ENCODE peak calls at places on chromosomes 11 and 22, in eight cellular contexts. E is adrenal gland; O is NCI-H774; A is activated CD8-positive, alpha-beta memory T cell treated with anti-CD3 and anti-CD28 coated beads, Interleukin-2, amount 10 ng/mL, durations not matched to agents 7 days and 5 days; T is activated naive CD4-positive, alpha-beta T cell treated with anti-CD3 and anti-CD28 coated beads, Interleukin-2, amount 10 ng/mL, durations not matched to agents 7 days and 5 days; H is cardiac septum; S is A549; D is cardiac fibroblast. C is an unnamed sample.

GRCh38 chr22:39622881-39623367 is 52.4 kb downstream of the CACNA1I start:
- DNase-seq in O (no peak), A (peak), E (peak), H (no peak), S (peak), D (peak), T (peak), C (peak)

GRCh38 chr11:1155274-1155693 is 2.5 kb upstream of the MUC5AC start:
- DNase-seq in D (peak), S (no peak), H (no peak), E (no peak), A (no peak), T (no peak), O (no peak), C (no peak)

GRCh38 chr22:27153386-27153785 is 496.0 kb downstream of the MIAT start:
- DNase-seq in H (no peak), D (peak), O (no peak), T (no peak), S (no peak), E (no peak), A (no peak), C (no peak)

GRCh38 chr11:108224908-108225786 is 2.3 kb downstream of the ATM start:
- DNase-seq in A (no peak), T (peak), H (no peak), E (no peak), S (no peak), D (no peak), O (no peak), C (no peak)

GRCh38 chr11:45665933-45666647 is 668 bp upstream of the CHST1 start:
- DNase-seq in H (no peak), D (peak), T (no peak), S (no peak), E (no peak), A (no peak), O (no peak), C (peak)

GRCh38 chr11:27319065-27319464 is 44.0 kb downstream of the CCDC34 start:
- DNase-seq in D (peak), T (no peak), H (no peak), O (no peak), E (peak), A (no peak), S (peak), C (peak)

GRCh38 chr11:13972033-13972910 is 9.7 kb downstream of the SPON1 start:
- DNase-seq in H (no peak), T (no peak), E (peak), A (no peak), O (no peak), S (no peak), D (no peak), C (no peak)

GRCh38 chr11:61899146-61899841 is 7.9 kb upstream of the FADS3 start:
- DNase-seq in D (peak), O (peak), A (peak), S (peak), H (peak), E (peak), T (peak), C (peak)

GRCh38 chr11:14582835-14583234 is 60.8 kb upstream of the PDE3B start:
- DNase-seq in O (no peak), E (no peak), D (no peak), S (no peak), A (no peak), T (no peak), H (no peak), C (no peak)

GRCh38 chr22:36991220-36991619 is 28.0 kb downstream of the TST start:
- DNase-seq in H (no peak), A (no peak), O (no peak), S (no peak), T (no peak), D (no peak), E (no peak), C (no peak)

GRCh38 chr22:46003271-46004091 is 26.5 kb upstream of the WNT7B start:
- DNase-seq in H (no peak), S (no peak), A (no peak), T (no peak), O (no peak), D (no peak), E (no peak), C (no peak)

GRCh38 chr22:24583221-24583971 is 9.5 kb downstream of the LRRC75B start:
- DNase-seq in E (no peak), O (no peak), A (no peak), D (peak), S (no peak), H (peak), T (no peak), C (no peak)

GRCh38 chr11:78193806-78194205 is 5.1 kb downstream of the USP35 start:
- DNase-seq in O (no peak), A (no peak), T (no peak), D (no peak), S (no peak), E (no peak), H (peak), C (no peak)